ENCODE peak calls at places on chromosomes 2 and 18, in eight cellular contexts. O, F, R, W, K, V, D and E are unnamed samples.

GRCh38 chr18:63511285-63511684 is 30.9 kb upstream of the SERPINB12 start:
- DNase-seq in V (peak), R (peak), D (no peak), K (peak), O (peak), F (no peak), W (peak), E (peak)

GRCh38 chr18:23920054-23920453 is 94.5 kb upstream of the TTC39C start:
- DNase-seq in V (no peak), D (no peak), W (no peak), K (no peak), O (no peak), R (no peak), F (no peak), E (no peak)

GRCh38 chr2:223442874-223443273 is 159.3 kb downstream of the SCG2 start:
- DNase-seq in V (no peak), D (no peak), R (no peak), W (no peak), O (no peak), K (no peak), F (no peak), E (no peak)

GRCh38 chr2:215664847-215665525 is 229.1 kb upstream of the FN1 start:
- DNase-seq in O (peak), W (no peak), D (peak), K (no peak), V (no peak), F (no peak), R (peak), E (peak)

GRCh38 chr2:173079968-173080860 is 4.6 kb downstream of the MAP3K20 start:
- DNase-seq in F (no peak), V (no peak), O (no peak), W (peak), K (no peak), D (no peak), R (no peak), E (no peak)

GRCh38 chr2:18662689-18663088 is 73.3 kb upstream of the NT5C1B start:
- DNase-seq in V (no peak), O (no peak), K (no peak), D (no peak), W (no peak), F (no peak), R (no peak), E (no peak)

GRCh38 chr2:26422947-26423629 is 21.4 kb downstream of the DRC1 start:
- DNase-seq in V (peak), K (no peak), D (no peak), R (no peak), O (no peak), W (no peak), F (no peak), E (no peak)

GRCh38 chr2:227597993-227598392 is 700 bp upstream of the SCYGR2 start:
- DNase-seq in K (no peak), V (peak), D (no peak), W (no peak), F (no peak), O (peak), R (peak), E (no peak)

GRCh38 chr2:217075225-217075802 is 215.4 kb upstream of the TNP1 start:
- DNase-seq in W (no peak), O (no peak), F (peak), D (no peak), V (no peak), R (no peak), K (no peak), E (no peak)

GRCh38 chr18:61719676-61720075 is 173.1 kb downstream of the RNF152 start:
- DNase-seq in R (no peak), W (no peak), O (no peak), F (no peak), V (no peak), D (no peak), K (no peak), E (no peak)

GRCh38 chr18:63161728-63162195 is 157.8 kb downstream of the BCL2 start:
- DNase-seq in F (peak), K (no peak), R (peak), D (peak), W (no peak), V (no peak), O (no peak), E (no peak)

GRCh38 chr2:27216416-27217137 is 592 bp upstream of the CAD start:
- DNase-seq in V (peak), D (no peak), K (no peak), F (no peak), R (no peak), W (no peak), O (no peak), E (no peak)

GRCh38 chr2:144084114-144084661 is 435.7 kb downstream of the ZEB2 start:
- DNase-seq in O (no peak), F (no peak), W (no peak), K (no peak), R (no peak), V (no peak), D (no peak), E (no peak)

GRCh38 chr18:45874501-45875184 is 49.2 kb downstream of the SIGLEC15 start:
- DNase-seq in V (no peak), R (no peak), D (peak), F (no peak), W (no peak), K (no peak), O (no peak), E (no peak)

GRCh38 chr18:45877403-45877802 is 51.9 kb downstream of the SIGLEC15 start:
- DNase-seq in F (no peak), K (no peak), R (no peak), D (no peak), V (no peak), W (no peak), O (no peak), E (no peak)

GRCh38 chr18:45876131-45876530 is 50.7 kb downstream of the SIGLEC15 start:
- DNase-seq in D (no peak), W (no peak), K (no peak), O (no peak), F (no peak), V (no peak), R (no peak), E (no peak)

GRCh38 chr18:45879681-45880655 is 54.5 kb downstream of the SIGLEC15 start:
- DNase-seq in K (peak), D (peak), W (peak), V (peak), F (peak), R (peak), O (peak), E (peak)
- TF ChIP-seq REST in K (no peak), D (no peak), W (no peak), V (no peak), F (no peak), R (no peak), O (no peak), E (no peak)

GRCh38 chr2:177868792-177869191 is 203.8 kb downstream of the PDE11A start:
- DNase-seq in D (no peak), V (no peak), K (no peak), W (no peak), O (no peak), R (no peak), F (no peak), E (no peak)
- TF ChIP-seq POLR2AphosphoS5 in D (no peak), V (no peak), K (no peak), W (no peak), O (no peak), R (no peak), F (no peak), E (no peak)

GRCh38 chr2:11833601-11834000 is 87.2 kb downstream of the LPIN1 start:
- DNase-seq in F (no peak), V (no peak), W (no peak), K (no peak), D (no peak), R (no peak), O (no peak), E (no peak)

GRCh38 chr2:11837875-11838734 is 91.7 kb downstream of the LPIN1 start:
- DNase-seq in D (no peak), R (peak), O (no peak), F (no peak), W (no peak), K (no peak), V (no peak), E (no peak)

GRCh38 chr2:11832531-11832930 is 86.1 kb downstream of the LPIN1 start:
- DNase-seq in V (no peak), F (no peak), R (no peak), O (no peak), K (no peak), W (no peak), D (no peak), E (no peak)

GRCh38 chr2:11836647-11837219 is 90.3 kb downstream of the LPIN1 start:
- DNase-seq in W (no peak), V (no peak), O (no peak), R (no peak), D (no peak), F (no peak), K (no peak), E (no peak)

DNA sequence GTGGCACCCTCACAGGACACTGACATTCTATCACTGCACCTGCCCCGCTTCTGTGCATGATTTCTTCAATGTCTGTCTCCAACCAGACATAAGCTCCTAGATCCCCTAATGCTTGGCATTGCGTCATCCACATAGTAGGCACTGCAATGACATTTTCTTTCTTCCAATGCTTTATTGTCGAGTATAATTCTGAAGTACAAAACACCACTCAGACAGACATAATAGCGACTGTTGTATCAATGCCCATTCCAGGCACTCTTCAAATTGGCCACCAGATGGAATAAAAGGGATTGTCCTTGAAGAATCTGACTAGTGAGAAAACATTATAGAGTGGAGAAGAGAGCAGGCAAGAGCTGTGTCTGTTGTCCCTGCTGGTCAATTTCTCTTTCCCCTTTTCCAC is 89.0 kb downstream of the LPIN1 start:
- DNase-seq in R (no peak), D (no peak), W (no peak), F (no peak), K (no peak), O (no peak), V (no peak), E (no peak)
- TF ChIP-seq REST in R (no peak), D (no peak), W (no peak), F (no peak), K (no peak), O (no peak), V (no peak), E (no peak)

DNA sequence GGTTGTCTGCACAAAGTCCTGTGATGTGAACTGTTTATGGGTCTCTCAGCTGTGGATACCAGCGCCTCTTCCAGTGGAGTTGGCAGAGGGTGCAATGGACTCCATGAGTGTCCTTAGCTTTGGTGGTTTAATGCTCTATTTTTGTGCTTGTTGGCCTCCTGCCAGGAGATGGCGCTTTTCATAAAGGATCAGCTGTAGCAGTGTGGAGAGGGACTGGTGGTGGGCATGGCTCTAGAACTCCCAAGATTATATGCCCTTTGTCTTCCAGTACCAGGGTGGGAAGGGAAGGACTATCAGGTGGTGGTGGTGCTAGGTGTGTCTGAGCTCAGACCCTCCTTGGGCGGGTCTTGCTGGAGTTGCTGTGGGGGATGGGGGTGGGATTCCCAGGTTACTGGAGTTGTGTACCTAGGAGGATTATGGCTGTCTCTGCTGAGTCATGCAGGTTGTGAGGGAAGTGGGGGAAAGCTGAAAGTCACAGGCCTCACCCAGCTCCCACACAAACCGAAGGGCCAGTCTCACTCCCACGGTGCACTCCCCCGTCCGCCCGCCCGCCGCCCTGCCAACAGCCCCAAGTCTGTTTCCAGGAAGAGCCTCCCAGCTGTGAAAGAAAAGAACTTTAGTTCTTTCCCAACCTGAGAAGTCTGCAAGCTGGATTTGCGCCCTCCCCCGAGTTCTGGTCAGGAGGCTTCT is 108.1 kb downstream of the MARCO start:
- DNase-seq in K (no peak), F (peak), V (peak), O (no peak), D (no peak), W (no peak), R (peak), E (peak)
- TF ChIP-seq POLR2AphosphoS5 in K (no peak), F (no peak), V (no peak), O (no peak), D (no peak), W (no peak), R (no peak), E (peak)

GRCh38 chr2:38580237-38580636 is 22.5 kb downstream of the HNRNPLL start:
- DNase-seq in F (no peak), K (no peak), R (no peak), O (no peak), V (no peak), W (no peak), D (no peak), E (no peak)

GRCh38 chr2:38583524-38583923 is 19.2 kb downstream of the HNRNPLL start:
- DNase-seq in R (no peak), D (no peak), F (no peak), V (no peak), O (no peak), K (no peak), W (no peak), E (no peak)

GRCh38 chr2:38586926-38587325 is 15.8 kb downstream of the HNRNPLL start:
- DNase-seq in D (no peak), W (no peak), V (no peak), R (no peak), O (no peak), K (no peak), F (no peak), E (no peak)

GRCh38 chr2:38581193-38582147 is 21.3 kb downstream of the HNRNPLL start:
- DNase-seq in W (no peak), V (peak), K (peak), D (peak), R (peak), O (peak), F (peak), E (peak)

DNA sequence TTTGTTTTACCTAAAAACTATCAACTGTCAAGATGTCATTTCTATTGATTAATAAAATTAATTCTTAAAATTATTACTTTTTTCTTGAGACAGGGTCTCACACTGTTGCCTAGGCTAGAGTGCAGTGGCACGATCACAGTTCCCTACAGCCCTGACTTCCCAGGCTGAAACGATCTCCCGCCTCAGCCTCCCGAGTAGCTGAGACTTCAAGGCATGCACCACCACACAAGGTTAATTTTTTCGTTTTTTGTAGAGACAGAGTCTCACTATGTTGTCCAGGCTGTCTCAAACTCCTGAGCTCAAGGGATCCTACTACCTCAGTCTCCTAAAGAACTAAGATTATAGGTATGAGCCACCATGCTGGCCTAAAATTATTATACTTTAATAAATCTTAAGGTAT is 18.7 kb downstream of the HNRNPLL start:
- DNase-seq in K (no peak), V (no peak), R (no peak), F (no peak), D (no peak), O (no peak), W (no peak), E (no peak)
- TF ChIP-seq REST in K (no peak), V (no peak), R (no peak), F (no peak), D (no peak), O (no peak), W (no peak), E (no peak)

GRCh38 chr2:160463245-160463644 is 30.4 kb downstream of the RBMS1 start:
- DNase-seq in D (no peak), O (no peak), V (no peak), K (no peak), W (no peak), F (no peak), R (no peak), E (no peak)

GRCh38 chr2:160467086-160467485 is 26.5 kb downstream of the RBMS1 start:
- DNase-seq in K (no peak), R (no peak), V (no peak), W (no peak), F (no peak), D (no peak), O (no peak), E (no peak)

GRCh38 chr2:160464017-160464416 is 29.6 kb downstream of the RBMS1 start:
- DNase-seq in V (no peak), D (no peak), W (no peak), O (no peak), R (no peak), K (no peak), F (no peak), E (no peak)

GRCh38 chr2:160465406-160465805 is 28.2 kb downstream of the RBMS1 start:
- DNase-seq in V (no peak), F (no peak), R (no peak), D (no peak), W (no peak), O (no peak), K (no peak), E (no peak)

GRCh38 chr2:160464996-160465395 is 28.6 kb downstream of the RBMS1 start:
- DNase-seq in W (no peak), F (no peak), D (no peak), O (no peak), V (no peak), K (no peak), R (no peak), E (no peak)
- TF ChIP-seq POLR2AphosphoS5 in W (no peak), F (no peak), D (no peak), O (no peak), V (no peak), K (no peak), R (no peak), E (no peak)

GRCh38 chr2:56314809-56315208 is 131.0 kb downstream of the CCDC85A start:
- DNase-seq in V (no peak), F (no peak), R (no peak), K (no peak), O (no peak), D (no peak), W (no peak), E (no peak)
- TF ChIP-seq REST in V (no peak), F (no peak), R (no peak), K (no peak), O (no peak), D (no peak), W (no peak), E (no peak)